ENCODE peak calls at places on chromosomes 4 and X, in six cellular contexts. M is AG04450, Q is upper lobe of left lung, V is lung, J is fibroblast of mammary gland, K is left ventricle myocardium inferior. H is an unnamed sample.

GRCh38 chrX:120570201-120570600 is 9.4 kb upstream of the CUL4B start:
- DNase-seq in V (no peak), M (no peak), J (no peak), Q (no peak), K (no peak), H (no peak)

GRCh38 chr4:14912426-14912825 is 89.9 kb upstream of the CPEB2 start:
- DNase-seq in M (no peak), V (no peak), J (no peak), Q (no peak), K (no peak), H (no peak)

GRCh38 chrX:24990585-24990984 is 25.2 kb downstream of the ARX start:
- DNase-seq in J (no peak), M (no peak), Q (no peak), V (no peak), K (no peak), H (no peak)

GRCh38 chr4:121698119-121698732 is 1.4 kb upstream of the ANXA5 start:
- DNase-seq in M (no peak), V (no peak), Q (no peak), K (peak; percentile 56), J (no peak), H (no peak)

GRCh38 chrX:9195199-9195880 is 161.4 kb upstream of the FAM9B start:
- DNase-seq in Q (no peak), V (no peak), K (no peak), M (no peak), J (no peak), H (no peak)

GRCh38 chr4:93444860-93445259 is 383.7 kb upstream of the ATOH1 start:
- DNase-seq in K (no peak), M (no peak), V (no peak), J (no peak), Q (no peak), H (no peak)

GRCh38 chrX:34918856-34919255 is 23.7 kb upstream of the FAM47B start:
- DNase-seq in M (peak; percentile 30), Q (no peak), V (no peak), J (peak; percentile 73), K (no peak), H (no peak)

GRCh38 chr4:47060561-47060960 is 29.2 kb downstream of the GABRB1 start:
- DNase-seq in J (no peak), V (no peak), Q (no peak), K (no peak), M (no peak), H (no peak)

GRCh38 chr4:155687380-155687982 is 20.8 kb downstream of the GUCY1A1 start:
- DNase-seq in K (no peak), J (no peak), V (no peak), Q (no peak), M (no peak), H (no peak)

GRCh38 chr4:88981993-88982392 is 75.0 kb downstream of the FAM13A start:
- DNase-seq in V (no peak), K (no peak), Q (no peak), M (no peak), J (no peak), H (no peak)

GRCh38 chr4:57013529-57014120 is 34.9 kb downstream of the POLR2B start:
- DNase-seq in V (no peak), J (no peak), Q (no peak), M (no peak), K (no peak), H (no peak)

GRCh38 chr4:57023104-57023503 is 44.4 kb downstream of the POLR2B start:
- DNase-seq in V (no peak), J (peak; percentile 88), K (no peak), M (peak; percentile 78), Q (no peak), H (no peak)

GRCh38 chr4:57020467-57021101 is 41.9 kb downstream of the POLR2B start:
- DNase-seq in J (peak; percentile 91), M (peak; percentile 49), V (no peak), K (no peak), Q (no peak), H (no peak)

GRCh38 chr4:57018930-57019329 is 40.2 kb downstream of the POLR2B start:
- DNase-seq in V (no peak), M (no peak), J (peak; percentile 25), Q (no peak), K (no peak), H (no peak)
- TF ChIP-seq CTCF in V (no peak), M (no peak), J (no peak), Q (no peak), K (peak; percentile 22), H (no peak)

GRCh38 chr4:139018501-139018900 is 2.9 kb downstream of the NOCT start:
- DNase-seq in V (no peak), Q (no peak), M (no peak), K (no peak), J (peak; percentile 62), H (no peak)

GRCh38 chr4:139017861-139018260 is 2.3 kb downstream of the NOCT start:
- DNase-seq in Q (no peak), J (peak; percentile 22), K (no peak), M (no peak), V (no peak), H (no peak)

GRCh38 chr4:139014391-139015268 is 951 bp upstream of the NOCT start:
- DNase-seq in M (peak; percentile 84), Q (no peak), K (no peak), J (peak; percentile 93), V (peak; percentile 29), H (no peak)

GRCh38 chr4:139015269-139015947 is at the start of gene NOCT:
- DNase-seq in V (peak; percentile 90), J (peak; percentile 89), Q (peak; percentile 93), K (peak; percentile 86), M (peak; percentile 81), H (peak; percentile 86)

GRCh38 chr4:139015948-139016451 is 419 bp downstream of the NOCT start:
- DNase-seq in K (peak; percentile 30), J (peak; percentile 32), Q (peak; percentile 57), M (no peak), V (peak; percentile 53), H (no peak)
- TF ChIP-seq CTCF in K (no peak), J (no peak), Q (no peak), M (no peak), V (no peak), H (no peak)

GRCh38 chrX:147891886-147892285 is 19.8 kb upstream of the FMR1 start:
- DNase-seq in J (peak; percentile 48), Q (no peak), K (no peak), V (no peak), M (no peak), H (no peak)
- TF ChIP-seq CTCF in J (no peak), Q (no peak), K (no peak), V (no peak), M (no peak), H (no peak)

GRCh38 chrX:140050906-140051305 is 85.6 kb upstream of the CXorf66 start:
- DNase-seq in Q (no peak), K (no peak), J (peak; percentile 20), M (no peak), V (no peak), H (no peak)
- TF ChIP-seq CTCF in Q (no peak), K (peak; percentile 30), J (peak; percentile 39), M (peak; percentile 35), V (no peak), H (no peak)

GRCh38 chr4:186027405-186027804 is 41.6 kb upstream of the TLR3 start:
- DNase-seq in J (no peak), Q (no peak), V (no peak), K (no peak), M (no peak), H (no peak)

GRCh38 chr4:186033027-186033426 is 35.9 kb upstream of the TLR3 start:
- DNase-seq in K (no peak), J (no peak), V (no peak), Q (no peak), M (no peak), H (no peak)

GRCh38 chr4:186030795-186031194 is 38.2 kb upstream of the TLR3 start:
- DNase-seq in K (no peak), V (no peak), Q (no peak), J (no peak), M (no peak), H (no peak)

GRCh38 chr4:186029731-186030421 is 39.1 kb upstream of the TLR3 start:
- DNase-seq in K (peak; percentile 83), Q (peak; percentile 48), J (peak; percentile 9), V (peak; percentile 50), M (no peak), H (no peak)

GRCh38 chr4:186032259-186032658 is 36.7 kb upstream of the TLR3 start:
- DNase-seq in K (no peak), Q (no peak), J (no peak), M (no peak), V (no peak), H (no peak)
- TF ChIP-seq CTCF in K (peak; percentile 33), Q (no peak), J (no peak), M (no peak), V (no peak), H (no peak)

GRCh38 chr4:140116442-140117104 is 37.4 kb downstream of the MAML3 start:
- DNase-seq in M (no peak), K (no peak), V (no peak), J (no peak), Q (no peak), H (no peak)
- TF ChIP-seq CTCF in M (no peak), K (no peak), V (no peak), J (no peak), Q (no peak), H (no peak)

DNA sequence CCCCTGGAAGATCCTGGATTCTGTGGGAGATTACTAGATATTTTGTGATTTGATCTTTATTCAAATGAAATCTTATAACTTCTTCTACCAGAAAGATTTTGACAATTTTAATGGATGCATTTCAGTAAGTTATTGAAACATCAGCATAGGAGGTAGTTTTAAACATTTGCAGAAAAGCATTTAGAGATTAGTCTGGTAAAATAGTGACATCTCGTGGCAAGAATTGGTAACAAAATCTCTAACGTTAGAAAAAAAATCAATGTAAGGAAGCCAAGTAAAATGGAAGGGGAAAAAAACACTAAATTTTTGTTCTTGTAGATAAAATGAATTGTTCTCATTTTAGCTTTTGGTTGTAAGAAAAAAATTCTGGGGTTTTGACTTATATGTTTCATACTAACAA is 73.3 kb downstream of the TASL start:
- DNase-seq in V (no peak), Q (no peak), J (peak; percentile 51), K (no peak), M (no peak), H (no peak)
- TF ChIP-seq CTCF in V (peak; percentile 8), Q (peak; percentile 21), J (peak; percentile 52), K (peak; percentile 49), M (peak; percentile 40), H (no peak)

DNA sequence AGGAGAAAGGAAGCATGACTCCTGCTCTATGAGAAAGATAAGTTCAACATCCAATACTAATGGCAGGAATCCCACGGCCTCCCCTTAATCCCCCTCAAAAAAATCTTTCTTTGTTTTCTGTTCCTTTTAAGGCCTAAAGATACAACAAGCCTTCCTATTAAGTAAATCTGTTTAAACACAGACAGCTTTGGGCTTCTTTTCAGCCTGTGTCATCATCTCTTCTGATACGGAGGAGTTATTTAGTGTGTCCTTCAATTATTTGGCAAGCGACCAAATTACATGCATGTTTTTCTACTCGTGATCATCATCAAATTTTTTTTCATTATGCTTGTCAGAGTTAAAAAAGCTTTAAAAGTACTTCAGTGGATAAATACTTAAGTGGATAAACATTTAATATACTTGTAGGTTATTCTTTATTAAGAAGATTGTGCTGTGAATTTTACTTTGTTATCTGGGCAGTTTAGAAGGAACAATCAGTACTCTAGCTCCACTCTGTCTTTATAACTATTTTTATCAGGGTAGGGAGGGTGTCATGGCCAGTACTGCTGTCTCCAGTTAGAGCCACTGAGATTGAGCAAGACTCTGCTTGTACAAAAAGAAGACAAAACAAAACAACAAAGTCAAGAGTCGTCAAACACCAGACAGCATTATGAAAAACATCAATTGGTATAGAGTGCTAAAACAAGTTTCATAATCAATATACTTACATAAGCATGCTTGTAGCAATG is 210.6 kb downstream of the PRR32 start:
- DNase-seq in J (no peak), V (no peak), K (no peak), Q (no peak), M (no peak), H (no peak)
- TF ChIP-seq CTCF in J (no peak), V (no peak), K (no peak), Q (no peak), M (no peak), H (no peak)